ENCODE peak calls at places on chromosomes 12 and 14, in four cellular contexts. K is WTC11, D is lower lobe of right lung, F is astrocyte of the cerebellum. S is an unnamed sample.

GRCh38 chr12:321606-322326 is 59.1 kb upstream of the SLC6A13 start:
- DNase-seq in D (no peak), K (no peak), F (no peak), S (no peak)

GRCh38 chr12:57844725-57845477 is 1.6 kb downstream of the CTDSP2 start:
- DNase-seq in F (no peak), D (peak), K (peak), S (no peak)

GRCh38 chr14:75648066-75648838 is 12.4 kb downstream of the ERG28 start:
- DNase-seq in D (peak), K (no peak), F (peak), S (no peak)

GRCh38 chr12:92961949-92962348 is 32.9 kb upstream of the EEA1 start:
- DNase-seq in F (no peak), D (no peak), K (no peak), S (no peak)

GRCh38 chr14:64845878-64846277 is 33.8 kb downstream of the SPTB start:
- DNase-seq in D (no peak), F (peak), K (no peak), S (no peak)

GRCh38 chr12:87112946-87113345 is 856.8 kb upstream of the MGAT4C start:
- DNase-seq in K (no peak), D (no peak), F (no peak), S (no peak)

GRCh38 chr12:43968736-43969135 is 132.9 kb downstream of the TMEM117 start:
- DNase-seq in K (no peak), F (no peak), D (no peak), S (no peak)

GRCh38 chr14:89773151-89773550 is 181.4 kb downstream of the EFCAB11 start:
- DNase-seq in D (no peak), K (no peak), F (no peak), S (no peak)

GRCh38 chr12:19997996-19998395 is 370.3 kb upstream of the PDE3A start:
- DNase-seq in D (no peak), K (no peak), F (no peak), S (no peak)

GRCh38 chr14:32559595-32559994 is 230.5 kb downstream of the AKAP6 start:
- DNase-seq in F (no peak), K (no peak), D (no peak), S (no peak)

GRCh38 chr12:29241821-29242591 is 92.9 kb downstream of the FAR2 start:
- DNase-seq in D (no peak), F (no peak), K (no peak), S (no peak)

GRCh38 chr12:111408116-111408440 is 2.4 kb downstream of the SH2B3 start:
- DNase-seq in K (no peak), F (no peak), D (no peak), S (no peak)

GRCh38 chr12:97555547-97556200 is 93.1 kb downstream of the RMST start:
- DNase-seq in D (no peak), F (no peak), K (no peak), S (no peak)

GRCh38 chr12:111304642-111305071 is 64.2 kb downstream of the PHETA1 start:
- DNase-seq in F (no peak), D (no peak), K (peak), S (peak)

GRCh38 chr12:67472551-67472950 is 176.0 kb upstream of the DYRK2 start:
- DNase-seq in F (no peak), K (no peak), D (no peak), S (no peak)

GRCh38 chr12:104578453-104578852 is 121.7 kb downstream of the CHST11 start:
- DNase-seq in F (peak), K (no peak), D (no peak), S (no peak)

GRCh38 chr12:16076553-16076952 is 165.4 kb downstream of the DERA start:
- DNase-seq in D (no peak), F (no peak), K (no peak), S (peak)

GRCh38 chr14:104985675-104986486 is at the start of gene CLBA1:
- DNase-seq in K (peak), D (peak), F (peak), S (peak)

GRCh38 chr14:31435276-31435675 is 14.9 kb upstream of the HEATR5A start:
- DNase-seq in D (no peak), K (no peak), F (peak), S (no peak)

GRCh38 chr14:39181026-39181692 is 6.1 kb downstream of the PNN start:
- DNase-seq in K (no peak), D (no peak), F (no peak), S (no peak)

GRCh38 chr12:13405961-13406703 is 209.6 kb downstream of the EMP1 start:
- DNase-seq in K (no peak), F (no peak), D (no peak), S (no peak)

S was measured in NT2/D1.